ENCODE peak calls at places on chromosomes 2 and 18, in eight cellular contexts. M is spleen; F is adrenal gland; I is A549; H is stimulated activated CD8-positive, alpha-beta memory T cell treated with anti-CD3 and anti-CD28 coated beads, Interleukin-4, amount 100 ng/mL, for 24 hours; E is breast epithelium; G is AG04450; D is GM18507. N is an unnamed sample.

GRCh38 chr18:45730832-45731545 is 7.0 kb downstream of the SLC14A1 start:
- DNase-seq in G (peak), H (no peak), F (no peak), I (peak), D (no peak), E (no peak), M (no peak), N (peak)

GRCh38 chr2:28821295-28821958 is 10.8 kb downstream of the SPDYA start:
- DNase-seq in D (peak), H (peak), I (peak), G (no peak), E (no peak), F (peak), M (no peak), N (no peak)

GRCh38 chr2:71348302-71348701 is 16.7 kb downstream of the ZNF638 start:
- DNase-seq in F (no peak), D (no peak), E (no peak), G (peak), I (peak), H (no peak), M (no peak), N (peak)

GRCh38 chr18:60466671-60467070 is 94.1 kb upstream of the MC4R start:
- DNase-seq in F (no peak), D (no peak), I (no peak), H (no peak), E (no peak), M (no peak), G (no peak), N (no peak)

GRCh38 chr18:72847134-72847533 is 20.7 kb downstream of the NETO1 start:
- DNase-seq in E (peak), M (no peak), G (no peak), I (no peak), F (no peak), D (no peak), H (no peak), N (no peak)

GRCh38 chr2:28407976-28408690 is 15.5 kb downstream of the FOSL2 start:
- DNase-seq in M (no peak), H (no peak), I (no peak), D (no peak), F (no peak), E (no peak), G (no peak), N (no peak)

GRCh38 chr2:61018798-61019197 is 743 bp upstream of the PUS10 start:
- DNase-seq in F (no peak), M (no peak), I (no peak), G (no peak), D (no peak), E (no peak), H (no peak), N (no peak)

GRCh38 chr2:186884585-186884984 is 35.6 kb upstream of the ZSWIM2 start:
- DNase-seq in I (no peak), M (no peak), D (no peak), G (no peak), F (no peak), H (no peak), E (no peak), N (no peak)

GRCh38 chr2:142863485-142863921 is 14.0 kb upstream of the KYNU start:
- DNase-seq in I (peak), D (no peak), H (no peak), G (peak), F (no peak), E (no peak), M (no peak), N (no peak)

GRCh38 chr2:8986327-8986976 is 17.0 kb downstream of the MBOAT2 start:
- DNase-seq in H (no peak), E (no peak), I (peak), D (no peak), G (no peak), F (no peak), M (no peak), N (no peak)

GRCh38 chr2:239275871-239276812 is 124.7 kb downstream of the HDAC4 start:
- DNase-seq in G (no peak), I (peak), D (no peak), E (peak), F (peak), H (no peak), M (peak), N (no peak)

GRCh38 chr2:220550995-220551702 is 923.7 kb downstream of the SLC4A3 start:
- DNase-seq in H (no peak), G (no peak), E (no peak), D (no peak), M (no peak), F (no peak), I (no peak), N (no peak)

GRCh38 chr2:28271914-28272240 is 120.8 kb upstream of the FOSL2 start:
- DNase-seq in E (no peak), I (no peak), F (no peak), G (no peak), D (no peak), M (no peak), H (no peak), N (no peak)

GRCh38 chr2:218711550-218711929 is 905 bp downstream of the TTLL4 start:
- DNase-seq in M (no peak), F (no peak), D (no peak), G (no peak), E (no peak), H (no peak), I (no peak), N (no peak)

GRCh38 chr2:1771626-1772280 is 27.4 kb upstream of the PXDN start:
- DNase-seq in F (no peak), E (no peak), G (no peak), M (no peak), I (no peak), D (no peak), H (no peak), N (no peak)

GRCh38 chr2:201665420-201666158 is 22.3 kb upstream of the TMEM237 start:
- DNase-seq in I (no peak), G (no peak), E (no peak), M (no peak), H (no peak), F (no peak), D (no peak), N (no peak)

GRCh38 chr2:15271941-15272340 is 289.2 kb downstream of the NBAS start:
- DNase-seq in M (no peak), H (no peak), D (no peak), E (no peak), F (no peak), I (no peak), G (no peak), N (no peak)

GRCh38 chr2:134669731-134670669 is 48.8 kb downstream of the TMEM163 start:
- DNase-seq in H (no peak), I (no peak), F (peak), G (no peak), M (peak), E (no peak), D (no peak), N (no peak)

GRCh38 chr2:53576361-53576620 is 191.3 kb upstream of the CHAC2 start:
- DNase-seq in D (no peak), E (no peak), F (no peak), I (no peak), G (no peak), M (no peak), H (no peak), N (no peak)

GRCh38 chr2:224982910-224983688 is 59.2 kb downstream of the DOCK10 start:
- DNase-seq in I (no peak), E (no peak), M (no peak), H (no peak), D (no peak), F (no peak), G (peak), N (no peak)

GRCh38 chr2:216633616-216634316 is 546 bp downstream of the IGFBP2 start:
- DNase-seq in E (no peak), F (no peak), M (no peak), D (no peak), G (no peak), I (peak), H (no peak), N (no peak)

GRCh38 chr2:56749152-56749752 is 565.5 kb downstream of the CCDC85A start:
- DNase-seq in M (no peak), I (peak), D (no peak), E (no peak), G (no peak), F (no peak), H (no peak), N (no peak)

GRCh38 chr2:239298126-239298804 is 102.6 kb downstream of the HDAC4 start:
- DNase-seq in H (peak), E (no peak), I (no peak), M (peak), D (no peak), G (no peak), F (no peak), N (no peak)

GRCh38 chr2:143572421-143572820 is 443.2 kb downstream of the ARHGAP15 start:
- DNase-seq in D (no peak), E (no peak), H (no peak), I (no peak), M (no peak), F (no peak), G (no peak), N (no peak)

GRCh38 chr18:35055726-35056125 is 14.5 kb downstream of the MAPRE2 start:
- DNase-seq in G (no peak), F (no peak), M (no peak), H (no peak), E (no peak), D (no peak), I (no peak), N (no peak)

GRCh38 chr18:52903858-52904257 is 563.9 kb downstream of the DCC start:
- DNase-seq in I (peak), G (no peak), D (no peak), H (no peak), E (no peak), M (no peak), F (peak), N (no peak)

GRCh38 chr2:113283704-113284284 is 5.1 kb upstream of the PAX8 start:
- DNase-seq in M (peak), F (peak), H (no peak), E (peak), D (no peak), G (peak), I (peak), N (peak)

GRCh38 chr2:86223098-86223681 is 23.9 kb downstream of the MRPL35 start:
- DNase-seq in E (no peak), F (peak), H (no peak), M (no peak), I (no peak), D (no peak), G (no peak), N (no peak)

GRCh38 chr2:211745295-211746097 is 793.1 kb downstream of the ERBB4 start:
- DNase-seq in H (peak), G (no peak), F (peak), E (no peak), I (peak), D (peak), M (no peak), N (peak)

N was measured in smooth muscle cell of the brain vasculature.